ENCODE peak calls at places on chromosome 11, in eight cellular contexts. P is IMR-90; L is CD4-positive, CD25-positive, alpha-beta regulatory T cell; A is ascending aorta; T is DND-41; D is mammary epithelial cell; Q is SK-N-SH; M is colonic mucosa. V is an unnamed sample. For H3K36me3 and H3K4me1, the result is how much of the 10 kb centered on the place peaks cover.

GRCh38 chr11:104534268-104534667 is 364.0 kb downstream of the CASP12 start:
- DNase-seq in T (no peak), P (peak), A (no peak), M (no peak), D (peak), Q (no peak), L (no peak), V (no peak)

GRCh38 chr11:120182357-120182756 is 28.5 kb upstream of the OAF start:
- DNase-seq in T (no peak), L (no peak), A (peak), Q (no peak), D (no peak), M (peak), P (no peak), V (no peak)

GRCh38 chr11:92240946-92241345 is 16.3 kb downstream of the FAT3 start:
- DNase-seq in L (no peak), Q (no peak), A (no peak), M (no peak), D (no peak), P (no peak), T (no peak), V (no peak)

GRCh38 chr11:32353884-32354283 is 81.5 kb downstream of the WT1 start:
- DNase-seq in A (no peak), L (no peak), P (no peak), T (no peak), M (no peak), Q (no peak), D (no peak), V (no peak)

GRCh38 chr11:127182586-127183203 is 182.1 kb upstream of the KIRREL3 start:
- DNase-seq in A (no peak), Q (peak), T (no peak), P (no peak), M (no peak), L (no peak), D (no peak), V (no peak)

GRCh38 chr11:75716659-75717058 is 979 bp upstream of the MOGAT2 start:
- DNase-seq in Q (no peak), L (no peak), D (no peak), P (no peak), M (no peak), A (no peak), T (no peak), V (no peak)

GRCh38 chr11:100730266-100730665 is 43.2 kb downstream of the ARHGAP42 start:
- DNase-seq in Q (no peak), A (no peak), M (no peak), T (no peak), P (peak), D (no peak), L (no peak), V (no peak)

GRCh38 chr11:19963697-19964340 is 196.5 kb downstream of the DBX1 start:
- DNase-seq in A (no peak), T (no peak), P (no peak), Q (no peak), M (no peak), D (no peak), L (no peak), V (peak)

GRCh38 chr11:117620131-117620530 is 176.9 kb downstream of the DSCAML1 start:
- DNase-seq in P (no peak), Q (no peak), D (no peak), M (no peak), T (no peak), L (no peak), A (no peak), V (no peak)

GRCh38 chr11:110704210-110704864 is 7.9 kb downstream of the ARHGAP20 start:
- DNase-seq in T (no peak), A (no peak), Q (no peak), M (no peak), L (no peak), D (no peak), P (no peak), V (no peak)

GRCh38 chr11:68659158-68659921 is 25.0 kb upstream of the GAL start:
- DNase-seq in Q (peak), D (peak), P (peak), L (no peak), A (no peak), M (no peak), T (no peak), V (no peak)

GRCh38 chr11:32881286-32881685 is 11.3 kb upstream of the QSER1 start:
- DNase-seq in T (no peak), P (peak), L (no peak), D (peak), A (no peak), M (no peak), Q (no peak), V (no peak)

GRCh38 chr11:74011360-74012071 is 2.6 kb upstream of the UCP3 start:
- DNase-seq in L (no peak), D (no peak), A (no peak), M (no peak), T (no peak), Q (no peak), P (peak), V (no peak)

GRCh38 chr11:78127408-78127807 is 12.0 kb downstream of the ALG8 start:
- DNase-seq in Q (no peak), D (no peak), P (no peak), A (no peak), M (no peak), T (no peak), L (no peak), V (no peak)

GRCh38 chr11:3093281-3094191 is 36.3 kb upstream of the CARS1 start:
- DNase-seq in A (no peak), T (no peak), L (no peak), M (no peak), P (no peak), Q (peak), D (no peak), V (no peak)

GRCh38 chr11:3091081-3091845 is 34.0 kb upstream of the CARS1 start:
- DNase-seq in M (no peak), A (no peak), L (no peak), T (peak), D (no peak), Q (no peak), P (no peak), V (no peak)

GRCh38 chr11:3092603-3093141 is 35.4 kb upstream of the CARS1 start:
- DNase-seq in Q (peak), D (no peak), P (no peak), T (no peak), M (no peak), A (no peak), L (no peak), V (no peak)

GRCh38 chr11:3090096-3090901 is 33.1 kb upstream of the CARS1 start:
- DNase-seq in A (no peak), D (no peak), L (no peak), P (no peak), M (no peak), Q (peak), T (no peak), V (no peak)

GRCh38 chr11:3091846-3092602 is 34.8 kb upstream of the CARS1 start:
- DNase-seq in P (peak), M (peak), T (peak), L (peak), Q (peak), A (no peak), D (peak), V (peak)
- H3K36me3 ChIP-seq in P (under half), M (under half), T (half or more), L (under half), Q (under half), A (half or more), D (under half), V (under half)

GRCh38 chr11:57776577-57776976 is 15.0 kb downstream of the CTNND1 start:
- DNase-seq in A (no peak), P (no peak), L (no peak), M (no peak), T (no peak), D (no peak), Q (no peak), V (no peak)

GRCh38 chr11:57775474-57775873 is 13.9 kb downstream of the CTNND1 start:
- DNase-seq in T (no peak), A (no peak), P (no peak), D (no peak), M (no peak), L (no peak), Q (no peak), V (no peak)

GRCh38 chr11:57778318-57779037 is 16.9 kb downstream of the CTNND1 start:
- DNase-seq in P (peak), A (peak), D (peak), L (no peak), T (peak), Q (peak), M (peak), V (no peak)

GRCh38 chr11:57777969-57778317 is 16.3 kb downstream of the CTNND1 start:
- DNase-seq in P (no peak), A (no peak), T (no peak), M (peak), L (no peak), Q (no peak), D (peak), V (no peak)

GRCh38 chr11:57776101-57776511 is 14.5 kb downstream of the CTNND1 start:
- DNase-seq in M (no peak), L (no peak), D (no peak), T (no peak), A (no peak), P (peak), Q (no peak), V (no peak)
- H3K4me1 ChIP-seq in M (under half), L (under half), D (half or more), T (under half), A (under half), P (under half), Q (half or more), V (under half)

DNA sequence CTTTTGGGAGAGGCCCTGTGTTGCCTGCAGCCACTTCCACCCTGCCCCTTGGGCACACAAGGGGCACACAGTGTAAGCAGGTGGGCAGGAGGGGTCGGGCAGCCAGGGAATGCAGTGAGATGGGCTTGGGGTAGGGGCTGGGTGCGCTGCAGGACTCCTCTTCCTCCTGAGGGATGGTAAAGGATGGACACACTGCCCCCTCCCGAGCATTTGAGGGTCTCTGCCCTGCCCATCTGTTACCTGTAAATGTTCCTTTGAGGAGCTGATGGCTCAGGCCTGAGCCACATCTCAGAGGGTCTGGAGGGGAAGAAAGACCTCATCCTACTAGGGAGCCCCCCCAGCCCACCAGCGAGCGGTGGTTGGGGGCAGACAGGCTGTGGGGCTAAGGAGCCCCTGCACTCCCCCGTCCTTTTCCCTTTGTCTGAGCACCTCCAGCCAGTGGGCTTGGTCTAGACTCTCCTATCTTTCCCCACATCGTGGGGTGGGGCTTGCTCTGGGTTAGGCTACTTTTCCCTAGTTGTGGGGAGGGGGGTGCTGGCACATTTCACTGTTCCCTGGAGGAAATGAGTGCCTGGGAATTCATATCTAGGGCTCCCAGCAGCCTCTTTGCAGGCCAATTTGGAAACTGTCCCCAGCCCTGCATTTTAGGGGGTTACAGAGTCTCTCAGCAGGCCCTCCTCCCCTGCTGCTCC is 1.7 kb upstream of the TSSC4 start:
- DNase-seq in D (no peak), Q (peak), P (no peak), T (no peak), L (no peak), M (no peak), A (no peak), V (no peak)
- H3K36me3 ChIP-seq in D (under half), Q (under half), P (under half), T (half or more), L (under half), M (under half), A (half or more), V (under half)

DNA sequence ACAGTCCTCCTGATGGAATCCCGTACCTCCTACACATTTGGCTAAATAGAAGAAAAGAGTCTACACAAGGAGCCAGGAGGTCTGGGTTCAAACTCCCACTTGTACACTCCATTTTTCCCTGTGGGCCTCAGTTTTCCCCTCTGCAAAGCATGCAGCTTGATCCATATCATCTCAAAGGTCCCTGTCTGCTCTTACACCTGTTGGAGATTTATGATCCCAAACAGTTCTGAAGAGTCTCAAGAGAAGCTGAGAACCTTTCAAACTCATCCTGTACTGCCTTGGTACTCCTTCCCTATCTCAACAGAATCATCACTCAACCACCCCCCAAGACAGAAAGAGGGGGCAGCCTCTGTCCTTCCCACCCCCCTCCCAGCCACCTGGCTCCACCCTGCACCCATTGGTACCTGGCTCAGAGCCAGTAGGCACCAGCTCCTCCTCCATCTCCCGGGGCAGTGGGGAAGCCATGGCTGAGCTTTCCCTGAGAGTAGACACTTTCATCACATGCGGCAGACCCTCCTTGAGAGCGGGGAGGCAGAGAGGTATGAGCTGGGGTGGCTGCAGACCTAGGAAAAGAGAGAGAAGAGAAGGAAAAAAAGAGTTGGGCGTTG is 3.3 kb downstream of the TNKS1BP1 start:
- DNase-seq in M (peak), A (no peak), Q (no peak), L (no peak), T (no peak), P (no peak), D (peak), V (no peak)
- H3K4me1 ChIP-seq in M (under half), A (under half), Q (under half), L (under half), T (under half), P (under half), D (half or more), V (under half)

DNA sequence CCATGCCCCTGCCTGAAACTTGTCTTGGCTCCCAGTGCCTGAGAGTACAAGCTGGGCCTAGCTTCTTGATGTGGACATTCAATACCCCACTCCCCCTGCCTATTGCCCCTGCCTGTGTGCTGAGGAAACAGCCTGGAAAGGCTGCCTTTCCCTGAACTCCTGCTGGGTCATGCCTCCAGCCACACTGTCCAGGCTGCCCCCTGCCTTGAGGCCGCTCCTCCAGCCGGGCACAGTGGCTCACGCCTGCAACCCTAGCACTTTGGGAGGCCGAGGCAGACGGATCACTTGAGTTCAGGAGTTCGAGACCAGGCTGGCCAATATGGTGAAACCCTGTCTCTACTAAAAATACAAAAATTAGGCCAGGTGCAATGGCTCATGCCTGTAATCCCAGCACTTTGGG is 10.1 kb downstream of the CCS start:
- DNase-seq in A (no peak), M (no peak), L (no peak), P (no peak), Q (no peak), T (no peak), D (no peak), V (no peak)
- H3K36me3 ChIP-seq in A (under half), M (under half), L (under half), P (under half), Q (under half), T (under half), D (under half), V (under half)

V was measured in CD8-positive, alpha-beta memory T cell.